ENCODE peak calls at places on chromosome 17, in nine cellular contexts. I is naive thymus-derived CD8-positive, alpha-beta T cell; M is EH; X is fibroblast of the aortic adventitia; Q is Panc1; P is PC-9; N is NB4; L is anterior cingulate cortex; H is KBM-7. J is an unnamed sample.
A peak's percentile ranks its signal among the peaks of the same experiment; 100 is the strongest.

GRCh38 chr17:82449883-82450356 is 632 bp downstream of the CYBC1 start:
- DNase-seq in I (peak; percentile 34), Q (no peak), X (no peak), N (peak; percentile 33), M (no peak), L (no peak), P (no peak), H (no peak), J (no peak)

GRCh38 chr17:57366558-57367351 is 110.4 kb downstream of the MSI2 start:
- DNase-seq in N (no peak), P (no peak), H (no peak), Q (no peak), I (no peak), L (no peak), M (no peak), X (no peak), J (no peak)

GRCh38 chr17:81309859-81310839 is 15.0 kb upstream of the SLC38A10 start:
- DNase-seq in P (peak; percentile 48), I (no peak), Q (no peak), M (no peak), N (no peak), H (no peak), X (no peak), L (no peak), J (no peak)

GRCh38 chr17:77836557-77837041 is 121.9 kb upstream of the TNRC6C start:
- DNase-seq in L (no peak), N (peak; percentile 34), P (no peak), H (no peak), I (no peak), Q (no peak), M (peak; percentile 18), X (peak; percentile 55), J (no peak)

GRCh38 chr17:78780852-78781338 is 1.2 kb downstream of the CYTH1 start:
- DNase-seq in P (no peak), H (no peak), M (peak; percentile 45), N (no peak), L (no peak), I (peak; percentile 45), X (peak; percentile 15), Q (no peak), J (no peak)

GRCh38 chr17:6052926-6053325 is 17.3 kb upstream of the WSCD1 start:
- DNase-seq in H (no peak), N (no peak), P (no peak), M (no peak), I (no peak), L (no peak), X (no peak), Q (no peak), J (no peak)

GRCh38 chr17:44111777-44112176 is 11.7 kb downstream of the HDAC5 start:
- DNase-seq in L (no peak), N (no peak), H (no peak), P (no peak), X (no peak), M (no peak), I (no peak), Q (no peak), J (no peak)

GRCh38 chr17:896439-896838 is 83.1 kb downstream of the NXN start:
- DNase-seq in N (no peak), X (no peak), M (no peak), L (no peak), I (no peak), P (no peak), Q (no peak), H (no peak), J (no peak)

GRCh38 chr17:40021471-40021961 is 6.3 kb downstream of the CSF3 start:
- DNase-seq in N (no peak), P (peak; percentile 84), Q (no peak), X (peak; percentile 42), L (no peak), H (no peak), I (no peak), M (peak; percentile 96), J (no peak)

GRCh38 chr17:48596000-48596734 is 2.6 kb upstream of the HOXB5 start:
- DNase-seq in P (no peak), Q (no peak), L (no peak), I (peak; percentile 38), M (no peak), N (no peak), X (no peak), H (no peak), J (no peak)

GRCh38 chr17:42795061-42795460 is 3.4 kb downstream of the COA3 start:
- DNase-seq in I (no peak), X (no peak), Q (no peak), L (no peak), P (no peak), N (no peak), M (no peak), H (peak; percentile 40), J (no peak)

GRCh38 chr17:50183439-50184001 is 17.7 kb downstream of the SGCA start:
- DNase-seq in P (no peak), M (peak; percentile 79), H (peak; percentile 75), Q (no peak), I (no peak), L (no peak), X (peak; percentile 55), N (peak; percentile 71), J (no peak)

GRCh38 chr17:75753514-75754377 is 11.2 kb downstream of the GALK1 start:
- DNase-seq in M (peak; percentile 76), Q (no peak), N (peak; percentile 80), P (no peak), L (peak; percentile 70), X (peak; percentile 58), H (peak; percentile 74), I (peak; percentile 72), J (peak; percentile 77)

GRCh38 chr17:68431661-68432071 is 25.6 kb downstream of the WIPI1 start:
- DNase-seq in X (no peak), H (peak; percentile 47), L (no peak), N (peak; percentile 61), P (no peak), I (peak; percentile 54), Q (no peak), M (peak; percentile 25), J (peak; percentile 40)

GRCh38 chr17:7219812-7220592 is at the start of the genes ACADVL and DLG4:
- DNase-seq in L (peak; percentile 80), I (peak; percentile 65), N (peak; percentile 85), H (peak; percentile 85), Q (no peak), M (peak; percentile 90), P (peak; percentile 95), X (peak; percentile 86), J (peak; percentile 92)

GRCh38 chr17:63929860-63930766 is 2.0 kb downstream of the CD79B start:
- DNase-seq in M (peak; percentile 20), Q (no peak), H (no peak), N (no peak), P (no peak), X (peak; percentile 40), I (no peak), L (no peak), J (no peak)

GRCh38 chr17:38750312-38751121 is 2.0 kb upstream of the PSMB3 start:
- DNase-seq in I (no peak), P (no peak), Q (no peak), M (peak; percentile 29), H (no peak), L (no peak), N (no peak), X (peak; percentile 21), J (peak; percentile 57)

GRCh38 chr17:2689411-2690164 is 22.0 kb downstream of the CLUH start:
- DNase-seq in X (no peak), I (no peak), P (no peak), H (no peak), L (no peak), Q (no peak), M (no peak), N (no peak), J (no peak)

GRCh38 chr17:75645501-75645888 is 12.3 kb downstream of the SMIM5 start:
- DNase-seq in L (no peak), X (no peak), Q (no peak), H (no peak), N (no peak), I (no peak), P (peak; percentile 90), M (peak; percentile 46), J (no peak)

GRCh38 chr17:39156491-39156890 is 5.1 kb upstream of the PLXDC1 start:
- DNase-seq in H (no peak), X (no peak), I (no peak), Q (no peak), M (peak; percentile 80), N (no peak), L (no peak), P (no peak), J (no peak)

GRCh38 chr17:49880291-49881053 is 32.6 kb upstream of the TAC4 start:
- DNase-seq in P (peak; percentile 88), M (peak; percentile 64), L (peak; percentile 9), X (peak; percentile 58), H (peak; percentile 75), N (peak; percentile 74), I (peak; percentile 67), Q (no peak), J (peak; percentile 88)

GRCh38 chr17:56284501-56284900 is 131.2 kb downstream of the ANKFN1 start:
- DNase-seq in X (no peak), Q (no peak), I (no peak), H (no peak), M (no peak), N (peak; percentile 22), L (no peak), P (no peak), J (no peak)

GRCh38 chr17:44663095-44663494 is 6.8 kb downstream of the MEIOC start:
- DNase-seq in N (no peak), I (no peak), L (no peak), P (no peak), M (no peak), X (no peak), H (no peak), Q (no peak), J (no peak)

GRCh38 chr17:50117202-50118040 is 12.5 kb downstream of the SAMD14 start:
- DNase-seq in Q (no peak), P (peak; percentile 62), N (peak; percentile 83), H (peak; percentile 76), I (peak; percentile 67), M (no peak), L (no peak), X (peak; percentile 50), J (peak; percentile 80)

GRCh38 chr17:33642002-33642401 is 348.9 kb upstream of the ASIC2 start:
- DNase-seq in N (peak; percentile 8), L (no peak), P (no peak), I (no peak), M (no peak), H (no peak), Q (no peak), X (no peak), J (no peak)

GRCh38 chr17:47725446-47726109 is 7.5 kb upstream of the TBX21 start:
- DNase-seq in N (no peak), H (no peak), P (no peak), Q (no peak), X (no peak), L (no peak), M (no peak), I (no peak), J (no peak)

GRCh38 chr17:59479141-59479540 is 86.3 kb upstream of the DHX40 start:
- DNase-seq in M (no peak), N (no peak), P (no peak), I (no peak), L (no peak), Q (no peak), X (no peak), H (no peak), J (no peak)

GRCh38 chr17:78697122-78697845 is 84.8 kb downstream of the CYTH1 start:
- DNase-seq in X (peak; percentile 61), N (peak; percentile 77), H (peak; percentile 18), Q (no peak), I (no peak), M (peak; percentile 54), P (no peak), L (no peak), J (no peak)

GRCh38 chr17:18021372-18021771 is 17.6 kb downstream of the ATPAF2 start:
- DNase-seq in Q (no peak), M (no peak), H (no peak), X (no peak), L (no peak), N (no peak), P (no peak), I (no peak), J (no peak)

GRCh38 chr17:70183508-70183907 is 14.2 kb downstream of the KCNJ2 start:
- DNase-seq in L (no peak), H (no peak), X (no peak), M (no peak), P (no peak), Q (no peak), N (no peak), I (no peak), J (no peak)

GRCh38 chr17:56478836-56479447 is 114.6 kb upstream of the NOG start:
- DNase-seq in Q (peak; percentile 8), N (peak; percentile 56), P (no peak), H (peak; percentile 47), X (peak; percentile 28), I (no peak), M (peak; percentile 39), L (no peak), J (no peak)

J was measured in retina.